ENCODE peak calls at places on chromosomes 2 and 18, in five cellular contexts. N, C, M, W and X are unnamed samples.
A peak's percentile ranks its signal among the peaks of the same experiment; 100 is the strongest.

GRCh38 chr18:75211002-75211621 is 515 bp downstream of the TSHZ1 start:
- DNase-seq in N (no peak), C (peak; percentile 23), M (peak; percentile 19), W (no peak), X (no peak)

GRCh38 chr18:25223211-25223610 is 128.8 kb downstream of the ZNF521 start:
- DNase-seq in N (peak; percentile 2), C (peak; percentile 77), M (no peak), W (no peak), X (no peak)

GRCh38 chr2:216636570-216637450 is 3.6 kb downstream of the IGFBP2 start:
- DNase-seq in N (no peak), C (peak; percentile 30), M (peak; percentile 78), W (no peak), X (peak; percentile 64)

GRCh38 chr2:39124770-39125075 is 3.9 kb upstream of the SOS1 start:
- DNase-seq in N (no peak), C (no peak), M (no peak), W (no peak), X (no peak)

GRCh38 chr2:31233216-31233615 is 736 bp upstream of the EHD3 start:
- DNase-seq in N (no peak), C (no peak), M (no peak), W (no peak), X (no peak)

GRCh38 chr2:71850306-71850801 is 297.3 kb downstream of the CYP26B1 start:
- DNase-seq in N (no peak), C (no peak), M (no peak), W (no peak), X (no peak)

GRCh38 chr2:36516136-36516870 is 81.7 kb downstream of the FEZ2 start:
- DNase-seq in N (no peak), C (no peak), M (no peak), W (no peak), X (no peak)

GRCh38 chr2:200258881-200259576 is 47.5 kb upstream of the SPATS2L start:
- DNase-seq in N (no peak), C (no peak), M (no peak), W (no peak), X (no peak)

GRCh38 chr2:3492951-3493609 is 26.3 kb downstream of the ADI1 start:
- DNase-seq in N (no peak), C (no peak), M (peak; percentile 64), W (no peak), X (no peak)

GRCh38 chr2:188974184-188974583 is at the start of gene COL3A1:
- DNase-seq in N (no peak), C (no peak), M (no peak), W (no peak), X (no peak)

GRCh38 chr2:222835142-222835822 is 25.6 kb upstream of the ACSL3 start:
- DNase-seq in N (no peak), C (no peak), M (no peak), W (no peak), X (no peak)

GRCh38 chr2:121707344-121707919 is 29.2 kb downstream of the NIFK start:
- DNase-seq in N (no peak), C (no peak), M (peak; percentile 66), W (no peak), X (no peak)

GRCh38 chr18:66553824-66554223 is 50.1 kb downstream of the CDH19 start:
- DNase-seq in N (no peak), C (no peak), M (no peak), W (no peak), X (no peak)

GRCh38 chr2:120783371-120783791 is 47.7 kb downstream of the GLI2 start:
- DNase-seq in N (no peak), C (no peak), M (no peak), W (no peak), X (peak; percentile 40)

GRCh38 chr18:43534511-43534910 is 257.2 kb upstream of the SYT4 start:
- DNase-seq in N (no peak), C (no peak), M (no peak), W (no peak), X (no peak)

GRCh38 chr2:121080013-121080772 is 204.8 kb downstream of the TFCP2L1 start:
- DNase-seq in N (no peak), C (peak; percentile 70), M (peak; percentile 61), W (no peak), X (peak; percentile 37)

GRCh38 chr2:15919716-15920444 is 20.5 kb upstream of the MYCN start:
- DNase-seq in N (no peak), C (no peak), M (no peak), W (no peak), X (no peak)

GRCh38 chr18:50397023-50397422 is 22.2 kb downstream of the SKA1 start:
- DNase-seq in N (no peak), C (no peak), M (no peak), W (no peak), X (no peak)

GRCh38 chr18:77054606-77055428 is 77.8 kb downstream of the MBP start:
- DNase-seq in N (peak; percentile 33), C (peak; percentile 18), M (peak; percentile 87), W (peak; percentile 80), X (no peak)

GRCh38 chr2:46303822-46304221 is 6.6 kb downstream of the EPAS1 start:
- DNase-seq in N (no peak), C (no peak), M (no peak), W (no peak), X (no peak)

GRCh38 chr2:50711714-50712113 is 320.2 kb downstream of the NRXN1 start:
- DNase-seq in N (no peak), C (no peak), M (no peak), W (no peak), X (no peak)

GRCh38 chr18:69580107-69580506 is 179.4 kb downstream of the DOK6 start:
- DNase-seq in N (no peak), C (no peak), M (peak; percentile 1), W (peak; percentile 5), X (no peak)

GRCh38 chr2:47323009-47323821 is 79.7 kb upstream of the MSH2 start:
- DNase-seq in N (peak; percentile 72), C (peak; percentile 84), M (peak; percentile 69), W (peak; percentile 66), X (peak; percentile 57)

GRCh38 chr2:122031544-122032263 is 276.3 kb downstream of the TSN start:
- DNase-seq in N (no peak), C (no peak), M (no peak), W (peak; percentile 1), X (no peak)

GRCh38 chr2:224046752-224047151 is 7.7 kb upstream of the SERPINE2 start:
- DNase-seq in N (no peak), C (no peak), M (no peak), W (no peak), X (no peak)

GRCh38 chr2:216345846-216346245 is 26.4 kb downstream of the MARCHF4 start:
- DNase-seq in N (no peak), C (no peak), M (no peak), W (no peak), X (no peak)

GRCh38 chr18:36188912-36189311 is 1.6 kb downstream of the MOCOS start:
- DNase-seq in N (no peak), C (no peak), M (no peak), W (no peak), X (no peak)

GRCh38 chr2:121491566-121491965 is 39.1 kb upstream of the RNU4ATAC start:
- DNase-seq in N (no peak), C (no peak), M (no peak), W (no peak), X (no peak)

GRCh38 chr18:3115430-3116025 is 102.6 kb upstream of the LPIN2 start:
- DNase-seq in N (no peak), C (no peak), M (no peak), W (no peak), X (no peak)

GRCh38 chr2:27989149-27989548 is 98.6 kb downstream of the BABAM2 start:
- DNase-seq in N (no peak), C (no peak), M (no peak), W (no peak), X (peak; percentile 32)

GRCh38 chr2:227141301-227141700 is 22.7 kb downstream of the COL4A4 start:
- DNase-seq in N (no peak), C (no peak), M (no peak), W (no peak), X (no peak)

GRCh38 chr2:197191177-197191947 is 119.2 kb downstream of the ANKRD44 start:
- DNase-seq in N (no peak), C (peak; percentile 27), M (peak; percentile 40), W (no peak), X (peak; percentile 31)

GRCh38 chr18:45321520-45321919 is 293.8 kb upstream of the SLC14A2 start:
- DNase-seq in N (no peak), C (no peak), M (no peak), W (no peak), X (no peak)
- TF ChIP-seq CEBPB in N (no peak), C (no peak), M (no peak), W (no peak), X (no peak)

GRCh38 chr18:13823707-13824395 is at the start of gene MC5R:
- DNase-seq in N (no peak), C (peak; percentile 82), M (peak; percentile 23), W (no peak), X (no peak)
- TF ChIP-seq POLR2AphosphoS5 in N (no peak), C (no peak), M (no peak), W (no peak), X (no peak)

GRCh38 chr18:79400091-79400590 is 4.4 kb downstream of the NFATC1 start:
- DNase-seq in N (no peak), C (peak; percentile 66), M (no peak), W (no peak), X (no peak)
- TF ChIP-seq CEBPB in N (no peak), C (no peak), M (no peak), W (no peak), X (no peak)

DNA sequence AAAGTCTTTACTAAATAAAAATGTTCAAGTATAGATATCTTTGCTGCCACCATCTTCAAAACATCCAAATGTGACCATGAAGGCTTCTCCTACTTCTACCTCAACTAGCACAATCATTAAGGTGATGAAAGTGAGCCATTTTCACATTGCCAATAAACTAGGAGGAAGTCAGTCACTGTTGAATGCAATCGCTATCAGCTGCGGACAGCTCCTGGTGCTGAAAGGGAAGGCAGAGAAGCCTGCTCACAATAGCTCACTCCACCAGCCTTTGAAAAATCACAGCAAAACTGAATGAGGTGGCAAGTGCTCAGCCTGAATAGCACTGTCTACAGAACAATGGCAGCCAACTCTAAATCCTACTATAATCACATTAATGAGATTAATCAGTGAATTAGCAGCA is 2.2 kb downstream of the MYT1L start:
- DNase-seq in N (no peak), C (peak; percentile 9), M (peak; percentile 7), W (no peak), X (no peak)
- TF ChIP-seq POLR2AphosphoS5 in N (no peak), C (no peak), M (no peak), W (no peak), X (no peak)

GRCh38 chr18:9047715-9048114 is 54.8 kb upstream of the NDUFV2 start:
- DNase-seq in N (no peak), C (no peak), M (no peak), W (no peak), X (no peak)
- TF ChIP-seq CEBPB in N (no peak), C (peak; percentile 47), M (no peak), W (no peak), X (no peak)